ENCODE peak calls at places on chromosomes 16 and 17, in ten cellular contexts. C is GM10248, Y is astrocyte of the spinal cord, V is kidney epithelial cell, A is keratinocyte, P is nephron progenitor cell, B is left ventricle myocardium inferior, Q is Calu3, G is fibroblast of lung, M is AG04449. W is an unnamed sample.

GRCh38 chr17:29930399-29931010 is 477 bp upstream of the SSH2 start:
- DNase-seq in C (no peak), M (no peak), V (no peak), B (no peak), G (no peak), P (peak), A (no peak), Y (no peak), Q (no peak), W (no peak)

GRCh38 chr16:50296807-50297206 is 30.5 kb downstream of the ADCY7 start:
- DNase-seq in Y (no peak), B (no peak), A (no peak), M (no peak), V (no peak), C (no peak), P (no peak), G (no peak), Q (no peak), W (no peak)

GRCh38 chr16:27455700-27456099 is 53.7 kb downstream of the IL21R start:
- DNase-seq in C (no peak), A (no peak), P (no peak), Q (no peak), M (no peak), B (no peak), V (no peak), G (no peak), Y (no peak), W (peak)

GRCh38 chr16:23274968-23275367 is 27.1 kb upstream of the SCNN1B start:
- DNase-seq in Q (no peak), M (no peak), Y (no peak), C (no peak), G (no peak), V (no peak), P (no peak), B (no peak), A (no peak), W (no peak)

GRCh38 chr16:67301080-67301757 is 21.9 kb downstream of the PLEKHG4 start:
- DNase-seq in Q (no peak), C (no peak), P (no peak), B (peak), M (no peak), V (no peak), Y (no peak), A (no peak), G (peak), W (no peak)

GRCh38 chr17:80104321-80104955 is 3.1 kb downstream of the GAA start:
- DNase-seq in Q (no peak), Y (peak), V (no peak), B (no peak), A (no peak), C (no peak), P (peak), M (no peak), G (peak), W (no peak)

GRCh38 chr16:89402962-89403361 is 87.4 kb downstream of the ANKRD11 start:
- DNase-seq in Y (no peak), A (no peak), V (no peak), M (no peak), P (no peak), Q (no peak), B (no peak), C (no peak), G (no peak), W (peak)

GRCh38 chr17:12928736-12929135 is 89.1 kb downstream of the ELAC2 start:
- DNase-seq in Q (no peak), M (no peak), C (no peak), A (no peak), V (peak), G (peak), P (no peak), B (no peak), Y (peak), W (no peak)

GRCh38 chr16:68013440-68013839 is 2.3 kb downstream of the DPEP2NB start:
- DNase-seq in Y (no peak), V (no peak), P (no peak), Q (no peak), G (no peak), C (no peak), B (no peak), M (no peak), A (no peak), W (no peak)

GRCh38 chr17:21539146-21539545 is 153.2 kb upstream of the KCNJ18 start:
- DNase-seq in Y (no peak), Q (no peak), B (no peak), M (no peak), P (no peak), V (no peak), C (no peak), A (peak), G (peak), W (no peak)

GRCh38 chr17:17913695-17914332 is 58.4 kb downstream of the TOM1L2 start:
- DNase-seq in G (peak), Q (peak), A (peak), Y (peak), B (peak), M (peak), V (peak), C (peak), P (peak), W (peak)

GRCh38 chr16:84600343-84601229 is 17.3 kb downstream of the COTL1 start:
- DNase-seq in Y (peak), G (peak), A (no peak), B (no peak), Q (no peak), V (no peak), P (no peak), C (peak), M (no peak), W (peak)

GRCh38 chr17:31802502-31802901 is 56.5 kb downstream of the COPRS start:
- DNase-seq in Q (no peak), P (no peak), Y (no peak), A (no peak), M (no peak), C (no peak), G (no peak), V (no peak), B (peak), W (no peak)

GRCh38 chr17:61338000-61338864 is 61.4 kb upstream of the TBX2 start:
- DNase-seq in C (no peak), V (no peak), A (no peak), P (no peak), Y (peak), Q (no peak), G (peak), M (peak), B (no peak), W (no peak)

GRCh38 chr16:49519741-49520140 is 146.1 kb downstream of the C16orf78 start:
- DNase-seq in B (no peak), P (no peak), G (no peak), Y (no peak), V (no peak), Q (no peak), A (no peak), M (no peak), C (no peak), W (no peak)

GRCh38 chr16:85601730-85602401 is 11.3 kb upstream of the GSE1 start:
- DNase-seq in C (no peak), Y (no peak), G (peak), Q (no peak), M (no peak), P (peak), A (no peak), V (no peak), B (peak), W (no peak)

GRCh38 chr17:76845524-76845923 is 22.7 kb upstream of the MGAT5B start:
- DNase-seq in Q (no peak), G (peak), V (no peak), A (no peak), Y (no peak), M (no peak), P (no peak), C (no peak), B (no peak), W (no peak)

GRCh38 chr17:4902540-4902939 is 358 bp downstream of the CHRNE start:
- DNase-seq in M (no peak), Y (no peak), Q (no peak), C (no peak), G (no peak), B (no peak), V (no peak), P (no peak), A (no peak), W (no peak)

GRCh38 chr16:85390511-85391174 is 222.5 kb upstream of the GSE1 start:
- DNase-seq in C (no peak), Q (peak), M (peak), G (peak), A (no peak), V (peak), B (peak), Y (peak), P (peak), W (no peak)

GRCh38 chr17:66541461-66542182 is 239.2 kb downstream of the PRKCA start:
- DNase-seq in V (no peak), B (no peak), C (peak), M (no peak), A (no peak), P (no peak), Q (no peak), Y (peak), G (peak), W (peak)

GRCh38 chr16:69443809-69444611 is 19.6 kb downstream of the CYB5B start:
- DNase-seq in P (no peak), A (no peak), Y (peak), C (no peak), B (peak), G (no peak), Q (no peak), V (no peak), M (no peak), W (peak)

GRCh38 chr16:65024649-65025243 is 97.1 kb downstream of the CDH11 start:
- DNase-seq in V (no peak), G (peak), A (no peak), Q (no peak), B (no peak), M (no peak), P (no peak), C (no peak), Y (peak), W (no peak)

GRCh38 chr17:42783778-42784138 is 3.3 kb downstream of the WNK4 start:
- DNase-seq in M (no peak), C (no peak), Q (no peak), Y (no peak), V (no peak), B (no peak), P (no peak), A (no peak), G (no peak), W (no peak)

GRCh38 chr17:82218349-82219075 is 5.9 kb upstream of the CCDC57 start:
- DNase-seq in M (no peak), A (no peak), C (no peak), G (no peak), P (no peak), V (no peak), Q (no peak), Y (no peak), B (no peak), W (no peak)

GRCh38 chr16:27382187-27382855 is 19.7 kb upstream of the IL21R start:
- DNase-seq in V (no peak), Q (no peak), A (no peak), G (no peak), Y (no peak), C (no peak), M (no peak), P (no peak), B (no peak), W (peak)

GRCh38 chr16:56266981-56267607 is 75.8 kb downstream of the GNAO1 start:
- DNase-seq in P (no peak), A (no peak), M (no peak), Q (no peak), B (no peak), Y (no peak), G (no peak), V (no peak), C (no peak), W (no peak)

GRCh38 chr17:19538095-19539039 is 4.7 kb downstream of the SLC47A1 start:
- DNase-seq in A (no peak), G (no peak), Y (no peak), C (no peak), Q (no peak), V (no peak), B (peak), M (no peak), P (no peak), W (no peak)

GRCh38 chr16:66115373-66115772 is 251.1 kb upstream of the CDH5 start:
- DNase-seq in P (no peak), Y (no peak), C (no peak), V (no peak), M (no peak), A (no peak), B (no peak), Q (no peak), G (no peak), W (no peak)

GRCh38 chr16:85483424-85483823 is 129.7 kb upstream of the GSE1 start:
- DNase-seq in V (no peak), Q (no peak), C (no peak), A (no peak), Y (no peak), B (no peak), G (no peak), P (peak), M (no peak), W (no peak)

DNA sequence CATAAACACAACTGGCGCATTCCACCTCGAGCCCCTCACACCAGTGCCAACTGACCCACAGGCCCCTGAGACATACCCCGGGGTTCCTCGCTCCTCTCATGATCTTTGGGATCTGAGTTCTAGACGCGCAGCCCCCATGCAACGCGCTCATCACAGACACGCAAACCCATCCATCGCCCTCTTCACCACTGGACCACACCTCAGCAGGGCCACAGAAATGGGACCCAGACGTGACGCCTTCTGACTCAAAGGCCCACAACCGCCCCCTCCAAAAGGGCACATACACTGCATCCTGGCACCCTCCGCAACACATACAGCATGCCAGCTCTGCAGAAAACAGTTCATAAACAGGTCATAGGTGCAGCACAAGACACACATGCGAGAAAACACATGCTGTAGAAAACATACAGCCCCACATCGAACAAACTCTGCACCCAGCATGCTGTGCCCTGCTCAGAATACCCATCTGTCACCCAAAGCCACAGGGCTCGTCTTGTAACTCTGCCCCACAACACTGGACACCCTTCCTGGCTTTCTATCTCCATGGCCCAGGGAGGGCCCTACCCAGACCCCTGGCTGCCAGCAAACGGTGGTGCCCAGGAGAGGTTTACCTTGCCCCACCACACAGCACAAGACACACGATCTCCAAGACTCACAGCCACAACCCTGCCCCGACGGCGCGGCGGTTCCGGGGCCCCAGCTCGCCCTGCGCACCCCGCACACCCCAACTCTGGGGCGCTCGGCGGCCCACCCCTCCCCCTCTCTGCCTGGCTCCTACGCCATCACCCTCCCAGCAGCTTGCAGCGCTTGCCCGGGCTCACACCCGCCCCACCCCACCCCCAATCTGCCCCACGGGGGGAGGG is 924 bp downstream of the ZBTB4 start:
- DNase-seq in G (peak), A (no peak), C (peak), V (no peak), Q (peak), M (no peak), Y (peak), P (peak), B (peak), W (peak)
- TF ChIP-seq CTCF in G (no peak), A (no peak), C (no peak), V (no peak), Q (no peak), M (no peak), Y (no peak), P (no peak), B (no peak), W (no peak)

GRCh38 chr16:81931927-81932326 is 79.3 kb downstream of the SDR42E1 start:
- DNase-seq in V (no peak), C (no peak), Y (no peak), A (no peak), M (no peak), P (no peak), G (no peak), Q (no peak), B (no peak), W (no peak)

GRCh38 chr16:81929841-81930240 is 81.4 kb downstream of the SDR42E1 start:
- DNase-seq in V (no peak), A (no peak), M (no peak), Q (no peak), C (no peak), Y (no peak), G (no peak), P (no peak), B (no peak), W (no peak)

GRCh38 chr16:81928975-81929374 is 82.3 kb downstream of the SDR42E1 start:
- DNase-seq in P (no peak), Y (no peak), M (no peak), Q (peak), A (peak), C (peak), V (no peak), G (no peak), B (no peak), W (peak)

GRCh38 chr16:81936209-81936608 is 75.1 kb downstream of the SDR42E1 start:
- DNase-seq in A (no peak), C (no peak), V (no peak), B (no peak), Y (no peak), G (no peak), M (no peak), P (no peak), Q (no peak), W (no peak)

DNA sequence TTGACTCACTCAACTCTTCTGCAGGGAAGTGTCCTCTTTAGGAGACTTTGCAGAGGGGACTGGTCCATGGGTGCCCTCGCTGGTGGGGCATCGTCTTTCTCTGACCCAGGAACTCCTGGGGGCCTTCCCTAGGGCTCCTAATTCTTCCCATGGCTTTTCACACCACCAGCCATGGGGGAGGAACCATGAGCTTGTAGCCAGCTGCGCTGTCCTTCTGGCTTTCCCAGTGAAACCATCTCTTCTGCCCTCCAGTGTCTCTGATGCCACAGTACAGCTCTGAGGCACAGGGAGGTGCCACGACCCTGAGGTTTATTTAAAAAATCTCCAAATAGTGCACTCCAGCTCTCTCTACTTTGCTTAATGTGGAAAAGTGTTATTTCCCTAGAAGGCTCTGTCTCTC is 78.6 kb downstream of the SDR42E1 start:
- DNase-seq in P (no peak), Q (no peak), B (no peak), A (no peak), C (no peak), G (no peak), M (no peak), V (no peak), Y (no peak), W (no peak)
- TF ChIP-seq CTCF in P (no peak), Q (no peak), B (no peak), A (no peak), C (no peak), G (no peak), M (no peak), V (no peak), Y (no peak), W (no peak)

DNA sequence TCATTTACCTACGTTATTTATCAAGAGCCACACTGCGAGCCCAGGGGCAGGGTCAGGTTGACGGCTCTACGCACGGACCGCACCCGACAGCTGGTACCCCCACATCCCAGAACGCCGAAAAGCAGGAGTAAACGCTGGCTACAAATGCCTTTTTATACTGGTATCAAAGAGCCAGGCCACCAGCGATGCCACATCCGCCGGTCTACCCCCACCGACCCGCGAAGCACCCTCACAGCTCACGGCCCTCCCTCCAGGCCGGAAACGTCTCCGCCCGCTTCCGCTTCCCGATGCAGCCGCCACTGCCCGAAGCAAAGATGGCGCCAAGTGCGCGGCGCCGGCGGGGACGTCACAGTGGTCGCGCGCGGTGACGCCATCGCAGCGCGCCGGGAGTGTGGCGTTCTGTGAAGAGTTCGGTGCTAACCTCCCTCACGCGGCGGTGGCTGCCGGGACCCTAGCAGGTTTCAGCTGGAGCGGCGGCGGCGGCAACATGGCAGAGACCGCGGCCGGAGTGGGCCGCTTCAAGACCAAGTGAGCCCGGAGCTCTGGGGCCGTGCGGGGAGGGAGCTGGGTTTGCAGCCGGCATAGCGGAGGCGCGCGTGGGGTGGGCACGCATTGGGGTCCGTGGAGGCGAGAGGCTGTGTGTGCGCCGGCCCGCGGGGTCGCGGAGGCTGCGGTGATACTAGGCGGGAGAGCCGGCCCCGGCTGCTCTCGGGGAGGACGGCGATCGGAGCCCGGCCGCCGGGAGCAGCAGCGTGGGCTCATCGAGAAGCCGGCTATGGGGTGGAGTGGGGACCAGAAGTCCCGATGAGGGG is at the start of gene TBL3:
- DNase-seq in M (peak), G (peak), Y (peak), A (no peak), V (peak), Q (peak), C (peak), P (peak), B (peak), W (peak)
- TF ChIP-seq CTCF in M (no peak), G (no peak), Y (no peak), A (no peak), V (no peak), Q (no peak), C (no peak), P (no peak), B (no peak), W (no peak)

GRCh38 chr17:48066192-48066591 is 18.0 kb downstream of the NFE2L1 start:
- DNase-seq in V (no peak), Q (no peak), M (no peak), Y (no peak), C (no peak), G (no peak), A (no peak), P (no peak), B (no peak), W (no peak)

GRCh38 chr17:48067245-48067644 is 19.1 kb downstream of the NFE2L1 start:
- DNase-seq in B (no peak), P (no peak), C (no peak), M (no peak), Y (no peak), A (no peak), Q (no peak), V (no peak), G (no peak), W (no peak)

GRCh38 chr17:48064638-48065037 is 16.5 kb downstream of the NFE2L1 start:
- DNase-seq in V (no peak), M (no peak), A (no peak), G (no peak), Q (no peak), P (no peak), Y (no peak), C (no peak), B (no peak), W (no peak)

GRCh38 chr17:48068491-48068961 is 20.4 kb downstream of the NFE2L1 start:
- DNase-seq in G (peak), C (no peak), M (peak), P (no peak), Q (peak), Y (peak), B (no peak), V (no peak), A (no peak), W (peak)

DNA sequence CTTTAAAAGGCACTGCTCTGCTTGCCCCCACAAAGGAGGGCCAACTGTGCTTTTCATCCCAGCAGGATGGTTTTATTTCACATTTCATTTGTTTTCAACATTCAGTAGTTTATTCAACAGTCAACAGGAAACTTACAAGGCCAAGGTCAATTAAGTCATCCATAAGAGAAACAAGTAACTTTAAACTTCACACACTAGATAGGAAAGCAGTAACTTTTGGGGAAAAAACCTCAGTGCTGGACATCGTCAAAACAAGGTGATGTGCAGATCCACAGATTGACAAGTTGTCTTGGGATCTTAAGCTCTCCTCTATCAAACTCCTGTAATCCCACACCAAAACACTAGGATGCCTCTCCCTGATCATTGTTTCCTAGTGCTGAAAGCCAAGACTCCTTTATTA is 18.5 kb downstream of the NFE2L1 start:
- DNase-seq in A (no peak), C (no peak), P (no peak), B (no peak), M (no peak), Y (no peak), Q (no peak), V (no peak), G (no peak), W (no peak)
- TF ChIP-seq CTCF in A (no peak), C (no peak), P (no peak), B (no peak), M (no peak), Y (peak), Q (no peak), V (peak), G (no peak), W (no peak)

W was measured in activated CD8-positive, alpha-beta T cell treated with anti-CD3 and anti-CD28 coated beads for 36 hours.